ENCODE peak calls at places on chromosomes 3 and 15, in eight cellular contexts. N is spleen, O is IMR-90, L is cardiac muscle cell, V is pancreas, C is epithelial cell of proximal tubule, B is RWPE2, K is tibial artery. Q is an unnamed sample.

GRCh38 chr3:112175646-112176045 is 42.6 kb upstream of the GCSAM start:
- DNase-seq in B (no peak), C (no peak), O (no peak), V (no peak), K (no peak), L (no peak), N (peak), Q (no peak)

GRCh38 chr3:61562810-61563613 is 1.6 kb downstream of the PTPRG start:
- DNase-seq in K (peak), C (no peak), L (peak), V (peak), B (no peak), N (no peak), O (peak), Q (no peak)

GRCh38 chr3:42681361-42682038 is 3.8 kb upstream of the KLHL40 start:
- DNase-seq in L (no peak), V (no peak), C (no peak), B (no peak), K (peak), O (no peak), N (no peak), Q (no peak)

GRCh38 chr3:141482250-141482937 is 4.4 kb upstream of the RASA2 start:
- DNase-seq in N (no peak), O (peak), K (no peak), C (peak), B (no peak), V (no peak), L (peak), Q (peak)

GRCh38 chr3:26627080-26627479 is 4.5 kb downstream of the LRRC3B start:
- DNase-seq in O (no peak), K (no peak), N (no peak), C (no peak), V (no peak), B (no peak), L (no peak), Q (no peak)

GRCh38 chr3:109442531-109442930 is 105.2 kb upstream of the DPPA4 start:
- DNase-seq in B (no peak), L (no peak), C (no peak), K (no peak), O (no peak), V (no peak), N (no peak), Q (no peak)

GRCh38 chr3:187281191-187281714 is 10.3 kb downstream of the MASP1 start:
- DNase-seq in L (peak), N (no peak), C (no peak), O (peak), K (no peak), B (no peak), V (no peak), Q (no peak)

GRCh38 chr3:113295463-113295862 is 84.1 kb downstream of the BOC start:
- DNase-seq in K (no peak), O (no peak), C (no peak), N (no peak), L (no peak), B (no peak), V (no peak), Q (no peak)

GRCh38 chr15:63833246-63833696 is 477 bp downstream of the HERC1 start:
- DNase-seq in K (peak), N (peak), B (peak), L (peak), C (no peak), V (peak), O (peak), Q (no peak)

DNA sequence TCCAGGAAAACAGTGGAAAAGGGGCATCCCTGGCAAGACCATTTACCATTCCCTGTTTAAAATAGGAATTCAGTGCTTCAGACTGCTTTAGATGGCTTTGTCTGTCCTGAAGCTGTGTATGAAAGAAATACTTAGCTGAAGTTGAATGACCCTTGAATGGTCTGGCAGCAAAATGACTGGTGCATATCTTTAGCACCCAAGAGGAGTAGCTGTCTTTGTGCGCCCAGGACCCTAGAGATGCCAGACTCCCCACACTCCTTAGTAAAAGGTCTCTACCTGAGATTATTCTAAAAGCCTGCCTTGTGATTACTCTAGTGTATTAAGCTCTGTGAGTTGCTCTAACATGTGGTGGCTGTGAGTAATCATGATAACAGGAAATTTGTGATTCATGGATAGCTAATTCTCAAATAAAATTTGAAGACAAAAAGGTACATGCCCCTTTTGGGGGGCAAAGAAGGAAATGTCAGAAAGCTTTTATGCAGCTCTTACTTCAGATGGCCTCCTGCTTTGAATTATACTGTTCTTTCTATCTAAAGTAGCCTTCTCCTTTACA is 3.2 kb downstream of the MAPKBP1 start:
- DNase-seq in K (no peak), V (no peak), N (no peak), O (peak), L (no peak), C (no peak), B (no peak), Q (no peak)
- H3K4me3 ChIP-seq in K (no peak), V (no peak), N (no peak), O (no peak), L (no peak), C (no peak), B (no peak), Q (no peak)

DNA sequence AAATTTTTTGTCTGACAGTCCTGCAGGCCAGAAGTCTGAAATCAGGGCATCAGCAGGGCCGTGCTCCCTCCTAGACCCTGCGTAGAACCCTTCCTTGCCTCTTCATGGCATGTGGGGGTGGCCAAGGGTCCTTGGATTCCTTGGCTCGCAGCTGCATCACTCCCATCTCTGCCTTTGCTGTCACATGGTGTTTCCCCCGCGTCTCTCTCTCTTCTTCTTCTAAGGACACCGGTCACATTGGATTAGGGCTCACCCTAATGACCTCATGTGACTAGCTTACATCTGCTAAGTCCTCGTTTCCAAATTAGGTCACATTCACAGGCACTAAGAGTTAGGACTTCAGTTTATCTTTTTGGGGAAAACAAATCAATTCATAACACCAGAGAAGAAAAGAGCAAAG is 12.0 kb downstream of the SLCO3A1 start:
- DNase-seq in K (no peak), V (no peak), N (no peak), O (no peak), C (no peak), L (no peak), B (no peak), Q (no peak)
- TF ChIP-seq CTCF in K (no peak), V (no peak), N (no peak), O (no peak), C (no peak), L (no peak), B (no peak), Q (no peak)

GRCh38 chr15:33699145-33699544 is 269.2 kb upstream of the CHRM5 start:
- DNase-seq in C (no peak), O (no peak), L (no peak), K (no peak), B (no peak), N (no peak), V (no peak), Q (no peak)

GRCh38 chr15:33699691-33700447 is 268.4 kb upstream of the CHRM5 start:
- DNase-seq in B (no peak), K (no peak), C (no peak), L (peak), N (no peak), O (peak), V (no peak), Q (no peak)

GRCh38 chr15:33701304-33701696 is 267.0 kb upstream of the CHRM5 start:
- DNase-seq in B (no peak), K (no peak), V (no peak), C (no peak), O (no peak), L (no peak), N (no peak), Q (no peak)

GRCh38 chr15:33698128-33698527 is 270.2 kb upstream of the CHRM5 start:
- DNase-seq in B (no peak), V (no peak), K (no peak), L (no peak), N (no peak), C (no peak), O (no peak), Q (no peak)

DNA sequence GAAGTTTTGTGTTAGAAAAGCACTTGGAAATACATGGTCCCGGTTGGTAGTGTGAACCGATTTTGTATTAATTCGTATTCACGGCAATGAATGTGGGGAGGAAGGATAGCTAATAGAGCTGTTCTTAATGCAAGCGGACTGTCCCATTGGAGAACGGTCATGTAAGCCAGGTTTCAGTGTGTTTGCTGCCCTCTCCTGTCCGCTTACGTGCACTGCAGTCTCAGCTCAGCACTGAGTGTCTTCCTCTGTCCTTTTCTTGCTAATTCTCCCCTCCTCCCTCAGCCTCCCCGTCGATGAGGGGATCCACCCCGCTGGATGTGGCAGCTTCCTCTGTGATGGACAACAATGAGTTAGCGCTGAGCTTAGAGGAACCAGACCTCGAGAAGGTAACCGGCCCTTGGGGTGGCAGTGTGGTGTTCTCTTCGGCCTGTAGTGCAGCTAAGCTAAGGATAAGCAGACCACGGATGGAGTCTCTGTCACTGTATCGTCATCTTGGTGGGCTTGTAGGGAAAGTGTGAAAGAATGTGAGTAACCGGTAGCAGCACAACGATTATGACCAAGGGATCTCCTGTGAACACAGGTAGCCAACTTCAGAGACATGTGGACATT is 267.5 kb upstream of the CHRM5 start:
- DNase-seq in V (peak), N (no peak), B (no peak), C (no peak), L (peak), K (peak), O (peak), Q (peak)
- H3K4me3 ChIP-seq in V (no peak), N (no peak), B (no peak), C (no peak), L (no peak), K (no peak), O (no peak), Q (no peak)

DNA sequence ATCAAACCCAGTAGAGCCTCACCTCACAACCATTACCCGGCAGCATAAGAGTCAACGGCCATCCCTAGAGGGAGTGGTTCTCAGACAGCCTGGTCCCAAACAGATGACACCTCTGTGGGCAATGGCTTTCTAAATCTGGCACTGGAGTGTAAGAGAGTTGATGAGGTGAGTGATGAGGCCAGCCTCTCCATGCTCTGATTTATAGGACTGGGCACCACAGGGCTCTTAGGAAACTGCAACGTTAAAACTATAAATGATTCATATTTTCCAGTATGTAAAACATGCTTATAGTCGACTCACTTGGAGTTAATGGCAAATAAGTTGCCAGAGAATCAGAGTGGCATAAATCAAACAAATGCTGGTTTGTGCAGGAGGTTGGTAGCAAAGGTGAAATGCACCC is 187.7 kb downstream of the GREM1 start:
- DNase-seq in B (no peak), C (no peak), O (peak), V (no peak), K (no peak), N (no peak), L (no peak), Q (no peak)
- TF ChIP-seq CTCF in B (no peak), C (no peak), O (no peak), V (no peak), K (no peak), N (no peak), L (no peak), Q (no peak)

GRCh38 chr3:23079976-23080375 is 123.2 kb upstream of the UBE2E2 start:
- DNase-seq in N (no peak), V (no peak), K (no peak), O (no peak), B (no peak), L (peak), C (no peak), Q (no peak)
- H3K4me3 ChIP-seq in N (no peak), V (no peak), K (peak), O (no peak), B (peak), L (no peak), C (no peak), Q (no peak)

GRCh38 chr3:33947272-33948195 is 149.1 kb downstream of the PDCD6IP start:
- DNase-seq in V (no peak), O (no peak), N (no peak), L (no peak), K (no peak), C (no peak), B (no peak), Q (no peak)
- TF ChIP-seq CTCF in V (no peak), O (no peak), N (no peak), L (no peak), K (no peak), C (no peak), B (no peak), Q (no peak)

GRCh38 chr3:142889263-142890014 is 556 bp upstream of the PCOLCE2 start:
- DNase-seq in K (no peak), N (no peak), V (no peak), O (no peak), L (no peak), B (no peak), C (no peak), Q (no peak)

GRCh38 chr3:142888484-142889262 is at the start of gene PCOLCE2:
- DNase-seq in O (no peak), K (peak), V (peak), L (peak), N (peak), B (peak), C (no peak), Q (no peak)

GRCh38 chr3:142886021-142886420 is 2.9 kb downstream of the PCOLCE2 start:
- DNase-seq in B (no peak), L (no peak), C (no peak), O (no peak), N (no peak), K (no peak), V (no peak), Q (no peak)

GRCh38 chr3:142888099-142888483 is 792 bp downstream of the PCOLCE2 start:
- DNase-seq in L (peak), B (no peak), O (no peak), C (no peak), V (no peak), N (peak), K (peak), Q (no peak)

GRCh38 chr3:142886938-142887337 is 1.9 kb downstream of the PCOLCE2 start:
- DNase-seq in L (peak), K (no peak), N (no peak), O (peak), V (no peak), B (no peak), C (no peak), Q (no peak)
- H3K4me3 ChIP-seq in L (no peak), K (no peak), N (no peak), O (no peak), V (no peak), B (no peak), C (no peak), Q (no peak)

GRCh38 chr15:32904448-32904847 is 186.6 kb downstream of the GREM1 start:
- DNase-seq in C (no peak), K (no peak), V (no peak), L (no peak), B (no peak), O (no peak), N (no peak), Q (no peak)
- TF ChIP-seq CTCF in C (no peak), K (no peak), V (no peak), L (no peak), B (no peak), O (no peak), N (no peak), Q (no peak)

GRCh38 chr15:101440846-101441590 is 48.5 kb downstream of the PCSK6 start:
- DNase-seq in C (no peak), B (peak), O (no peak), K (no peak), N (no peak), L (no peak), V (no peak), Q (no peak)

GRCh38 chr15:101439285-101439919 is 50.1 kb downstream of the PCSK6 start:
- DNase-seq in V (no peak), B (peak), K (no peak), N (peak), O (no peak), L (peak), C (no peak), Q (no peak)

GRCh38 chr15:101441706-101442105 is 47.8 kb downstream of the PCSK6 start:
- DNase-seq in O (no peak), K (no peak), N (no peak), V (no peak), L (no peak), B (peak), C (no peak), Q (no peak)

GRCh38 chr15:101438482-101439284 is 50.8 kb downstream of the PCSK6 start:
- DNase-seq in N (peak), O (no peak), L (no peak), V (no peak), B (peak), C (no peak), K (no peak), Q (no peak)

DNA sequence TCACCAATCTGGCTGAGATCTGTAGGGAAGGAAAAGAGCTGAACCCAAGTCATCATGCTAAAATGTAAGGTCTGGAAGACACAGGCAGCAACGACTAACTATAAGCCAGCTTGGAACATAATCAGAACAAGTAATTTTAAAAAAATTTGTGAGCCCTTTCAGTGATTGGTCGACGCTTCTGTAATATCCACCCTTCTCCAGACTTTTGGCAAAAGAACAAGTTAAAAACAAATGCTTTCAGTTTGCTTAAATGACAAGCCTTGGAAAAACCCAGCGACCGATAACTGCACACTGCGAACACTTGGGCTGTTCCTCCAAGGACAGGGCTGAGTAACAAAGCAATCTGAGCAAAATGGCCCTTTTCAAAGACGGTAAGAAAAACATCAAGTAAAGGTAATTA is 49.6 kb downstream of the PCSK6 start:
- DNase-seq in O (peak), N (no peak), L (peak), B (peak), C (no peak), K (no peak), V (no peak), Q (no peak)
- H3K4me3 ChIP-seq in O (no peak), N (no peak), L (no peak), B (no peak), C (no peak), K (peak), V (no peak), Q (no peak)

Q was measured in kidney epithelial cell.